ENCODE peak calls at places on chromosomes 11 and 22, in four cellular contexts. M, U, V and R are unnamed samples.

GRCh38 chr11:71066311-71066710 is 186.1 kb downstream of the SHANK2 start:
- DNase-seq in U (no peak), M (no peak), V (no peak), R (no peak)

GRCh38 chr22:19687561-19688300 is 26.6 kb upstream of the SEPTIN5 start:
- DNase-seq in M (no peak), U (no peak), V (peak), R (no peak)

GRCh38 chr11:125358254-125358840 is 137.7 kb downstream of the FEZ1 start:
- DNase-seq in M (no peak), U (no peak), V (no peak), R (no peak)

GRCh38 chr22:41308544-41308947 is 7.2 kb downstream of the ZC3H7B start:
- DNase-seq in U (no peak), V (peak), M (peak), R (no peak)

GRCh38 chr11:128535468-128536457 is 51.6 kb downstream of the ETS1 start:
- DNase-seq in M (no peak), V (no peak), U (no peak), R (no peak)

GRCh38 chr11:61507962-61508824 is at the start of gene LRRC10B:
- DNase-seq in M (no peak), V (peak), U (no peak), R (peak)

GRCh38 chr11:11408436-11409221 is 55.6 kb upstream of the CSNK2A3 start:
- DNase-seq in V (no peak), U (no peak), M (no peak), R (no peak)

GRCh38 chr11:102589047-102589459 is 36.1 kb downstream of the MMP20 start:
- DNase-seq in U (peak), V (no peak), M (no peak), R (no peak)

GRCh38 chr22:27534720-27535125 is 266.8 kb downstream of the MN1 start:
- DNase-seq in M (peak), V (no peak), U (no peak), R (no peak)

GRCh38 chr11:4416306-4416705 is 22.8 kb upstream of the TRIM21 start:
- DNase-seq in V (no peak), M (no peak), U (no peak), R (no peak)

GRCh38 chr11:33310720-33311500 is 53.7 kb downstream of the HIPK3 start:
- DNase-seq in M (no peak), V (no peak), U (no peak), R (no peak)

GRCh38 chr22:28950567-28951411 is 67.4 kb downstream of the ZNRF3 start:
- DNase-seq in V (no peak), M (no peak), U (no peak), R (no peak)

GRCh38 chr11:74048993-74049392 is 40.1 kb upstream of the UCP3 start:
- DNase-seq in V (no peak), M (no peak), U (no peak), R (no peak)

GRCh38 chr11:79274636-79275315 is 166.1 kb downstream of the TENM4 start:
- DNase-seq in U (no peak), V (no peak), M (no peak), R (no peak)

GRCh38 chr11:22774716-22775115 is 54.9 kb downstream of the SVIP start:
- DNase-seq in U (no peak), M (no peak), V (no peak), R (no peak)

GRCh38 chr11:8810331-8811301 is 100.4 kb upstream of the AKIP1 start:
- DNase-seq in M (peak), V (peak), U (no peak), R (peak)

GRCh38 chr22:31952459-31952858 is 8.1 kb downstream of the YWHAH start:
- DNase-seq in M (no peak), V (no peak), U (no peak), R (no peak)

GRCh38 chr11:134282121-134283045 is 6.2 kb downstream of the GLB1L3 start:
- DNase-seq in M (no peak), V (no peak), U (no peak), R (no peak)

GRCh38 chr22:28922540-28923244 is 39.3 kb downstream of the ZNRF3 start:
- DNase-seq in U (no peak), M (peak), V (no peak), R (no peak)

GRCh38 chr22:40594924-40595323 is 41.6 kb downstream of the MRTFA start:
- DNase-seq in U (no peak), V (no peak), M (peak), R (no peak)

GRCh38 chr11:69356703-69357457 is 62.9 kb downstream of the MYEOV start:
- DNase-seq in U (no peak), M (no peak), V (no peak), R (no peak)

GRCh38 chr11:119664063-119664572 is 64.9 kb downstream of the NECTIN1 start:
- DNase-seq in M (peak), V (no peak), U (no peak), R (peak)

GRCh38 chr11:114304969-114305368 is 8.8 kb downstream of the NNMT start:
- DNase-seq in M (no peak), U (no peak), V (no peak), R (no peak)

GRCh38 chr11:121091492-121092179 is 9.4 kb upstream of the TECTA start:
- DNase-seq in V (no peak), U (no peak), M (peak), R (no peak)

GRCh38 chr11:102239906-102240305 is 77.4 kb upstream of the BIRC3 start:
- DNase-seq in U (no peak), M (no peak), V (no peak), R (no peak)

GRCh38 chr22:17268501-17269223 is 49.4 kb upstream of the ADA2 start:
- DNase-seq in U (no peak), M (no peak), V (peak), R (no peak)

GRCh38 chr11:107050126-107050525 is 31.9 kb upstream of the GUCY1A2 start:
- DNase-seq in V (no peak), U (no peak), M (no peak), R (no peak)

GRCh38 chr11:107040447-107041444 is 22.5 kb upstream of the GUCY1A2 start:
- DNase-seq in U (peak), V (no peak), M (no peak), R (no peak)

GRCh38 chr11:107043242-107043991 is 25.1 kb upstream of the GUCY1A2 start:
- DNase-seq in U (peak), V (no peak), M (no peak), R (no peak)

GRCh38 chr11:107042748-107043147 is 24.5 kb upstream of the GUCY1A2 start:
- DNase-seq in V (no peak), U (no peak), M (no peak), R (no peak)

GRCh38 chr11:107044503-107044902 is 26.2 kb upstream of the GUCY1A2 start:
- DNase-seq in V (no peak), M (no peak), U (no peak), R (no peak)
- TF ChIP-seq NR2C2 in V (no peak), M (no peak), U (no peak), R (no peak)

GRCh38 chr11:67163006-67163405 is 43.9 kb downstream of the KDM2A start:
- DNase-seq in V (no peak), M (no peak), U (no peak), R (no peak)
- TF ChIP-seq TCF7 in V (no peak), M (no peak), U (no peak), R (no peak)

GRCh38 chr22:33544707-33545106 is 375.6 kb downstream of the LARGE1 start:
- DNase-seq in V (no peak), U (no peak), M (no peak), R (no peak)

GRCh38 chr22:33539202-33539901 is 380.9 kb downstream of the LARGE1 start:
- DNase-seq in V (no peak), M (peak), U (no peak), R (no peak)

GRCh38 chr22:33539902-33540751 is 380.1 kb downstream of the LARGE1 start:
- DNase-seq in M (peak), U (no peak), V (no peak), R (no peak)

GRCh38 chr22:33542722-33543121 is 377.6 kb downstream of the LARGE1 start:
- DNase-seq in U (no peak), M (no peak), V (no peak), R (no peak)

DNA sequence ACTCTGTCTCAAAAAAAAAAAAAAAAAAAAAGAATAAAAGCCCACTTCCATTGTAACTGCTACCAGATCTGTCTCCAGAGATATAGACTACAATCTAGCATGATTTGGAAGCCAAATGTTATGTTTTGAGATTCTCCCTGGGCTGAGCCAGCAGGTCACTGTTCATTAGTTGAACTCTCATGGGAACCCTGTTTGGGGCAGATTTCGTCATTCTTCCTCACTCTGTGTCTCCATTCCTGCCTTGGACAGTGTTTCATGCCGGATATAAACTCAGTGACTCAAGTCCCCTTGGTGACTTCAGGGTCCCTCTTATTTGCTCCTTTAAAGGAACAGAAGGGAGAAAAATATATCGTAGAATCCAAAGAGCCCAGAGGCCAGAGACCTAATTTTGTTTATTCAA is 378.1 kb downstream of the LARGE1 start:
- DNase-seq in M (peak), V (no peak), U (no peak), R (no peak)
- TF ChIP-seq NR2C2 in M (no peak), V (no peak), U (no peak), R (no peak)

GRCh38 chr11:89161949-89162348 is 15.7 kb upstream of the TYR start:
- DNase-seq in U (no peak), M (no peak), V (no peak), R (no peak)
- TF ChIP-seq TCF7 in U (no peak), M (no peak), V (no peak), R (no peak)

DNA sequence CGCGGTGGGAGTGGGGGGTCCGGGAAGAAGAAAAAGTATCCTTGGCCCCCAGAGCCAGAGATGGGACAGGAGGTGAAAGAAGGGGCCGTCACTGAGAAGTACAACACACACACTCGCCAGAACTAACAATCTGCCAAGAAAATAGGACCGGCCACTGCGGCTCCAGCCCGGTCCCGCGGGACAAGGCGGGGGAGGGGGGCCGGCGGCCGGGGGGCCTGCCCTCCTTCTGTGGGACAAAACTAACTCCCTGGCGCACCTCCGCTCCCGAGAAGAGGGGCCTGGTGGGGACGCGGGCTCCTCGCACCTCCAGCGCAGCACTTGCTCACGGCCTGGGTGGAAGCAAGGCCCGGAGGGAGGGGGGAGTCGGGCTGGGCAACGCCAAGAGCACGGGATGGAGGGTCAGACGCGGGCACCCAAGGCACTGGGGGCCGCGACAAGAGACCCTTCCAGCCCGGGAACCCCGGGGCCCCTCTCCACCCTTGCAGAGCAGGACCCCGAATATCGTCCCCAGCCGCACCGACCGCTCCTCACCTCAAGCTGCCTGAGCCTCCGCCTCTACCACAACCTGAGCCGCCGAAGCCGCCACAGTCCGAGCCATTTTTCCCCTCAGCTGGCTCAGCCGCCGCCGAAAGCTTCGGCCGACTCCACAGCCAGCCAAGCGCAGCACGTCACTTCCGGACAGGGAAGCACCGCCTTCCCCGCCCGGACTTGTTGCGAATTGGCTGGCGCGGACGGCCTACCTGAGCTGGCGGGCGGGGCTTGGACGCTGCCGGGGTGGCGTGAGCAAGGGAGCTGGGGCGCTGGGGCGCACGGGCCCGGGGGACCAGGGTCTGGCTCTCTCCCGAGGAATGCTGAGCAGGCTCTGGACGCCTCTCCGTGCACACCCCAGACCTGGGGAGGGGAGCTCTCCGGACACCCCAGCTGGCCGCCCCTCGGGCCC is at the start of gene PIK3C2A:
- DNase-seq in V (peak), U (peak), M (peak), R (peak)
- TF ChIP-seq NR2C2 in V (no peak), U (no peak), M (peak), R (no peak)

GRCh38 chr22:35835998-35836691 is 118.5 kb downstream of the APOL5 start:
- DNase-seq in M (peak), U (no peak), V (peak), R (peak)

GRCh38 chr22:35834080-35834479 is 116.4 kb downstream of the APOL5 start:
- DNase-seq in U (no peak), M (no peak), V (no peak), R (no peak)

GRCh38 chr22:35837328-35837727 is 119.7 kb downstream of the APOL5 start:
- DNase-seq in M (no peak), U (no peak), V (no peak), R (no peak)

GRCh38 chr22:35838849-35839646 is 121.4 kb downstream of the APOL5 start:
- DNase-seq in M (peak), V (no peak), U (no peak), R (peak)

DNA sequence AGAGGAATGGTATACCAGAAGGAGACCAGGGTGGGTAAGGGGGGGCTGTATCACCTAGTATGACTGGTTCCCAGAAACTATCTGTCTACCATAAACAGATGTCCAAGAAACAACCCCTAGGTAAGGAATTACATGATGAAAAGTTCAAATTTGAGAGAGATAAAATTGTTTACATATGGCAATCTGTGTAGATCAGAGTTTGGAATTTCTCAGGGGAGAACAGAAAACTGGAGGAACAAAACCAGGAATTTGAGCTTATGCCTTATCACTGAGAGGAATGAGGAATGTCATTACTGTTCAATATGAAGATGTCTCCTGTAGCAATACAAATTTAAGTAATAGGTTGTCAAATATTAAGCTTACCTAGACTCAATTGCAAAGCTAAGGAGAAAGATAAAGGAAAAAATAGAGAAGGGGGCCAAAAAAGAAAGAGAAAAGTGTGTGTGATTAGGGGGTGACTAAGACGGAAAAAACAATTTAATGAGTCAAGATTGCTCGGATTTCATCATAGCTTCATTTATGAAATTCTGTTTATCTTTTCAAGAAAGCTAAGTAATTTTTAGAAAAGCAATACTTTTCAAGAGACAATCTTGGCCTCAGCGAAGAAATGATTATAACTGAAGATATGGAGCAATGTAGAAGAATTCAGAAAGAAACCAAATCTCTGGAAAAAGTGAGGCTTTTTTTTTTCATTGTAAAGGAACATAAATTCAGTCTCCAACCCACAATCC is 117.8 kb downstream of the APOL5 start:
- DNase-seq in V (no peak), U (no peak), M (no peak), R (no peak)
- TF ChIP-seq TCF7 in V (no peak), U (no peak), M (no peak), R (no peak)

DNA sequence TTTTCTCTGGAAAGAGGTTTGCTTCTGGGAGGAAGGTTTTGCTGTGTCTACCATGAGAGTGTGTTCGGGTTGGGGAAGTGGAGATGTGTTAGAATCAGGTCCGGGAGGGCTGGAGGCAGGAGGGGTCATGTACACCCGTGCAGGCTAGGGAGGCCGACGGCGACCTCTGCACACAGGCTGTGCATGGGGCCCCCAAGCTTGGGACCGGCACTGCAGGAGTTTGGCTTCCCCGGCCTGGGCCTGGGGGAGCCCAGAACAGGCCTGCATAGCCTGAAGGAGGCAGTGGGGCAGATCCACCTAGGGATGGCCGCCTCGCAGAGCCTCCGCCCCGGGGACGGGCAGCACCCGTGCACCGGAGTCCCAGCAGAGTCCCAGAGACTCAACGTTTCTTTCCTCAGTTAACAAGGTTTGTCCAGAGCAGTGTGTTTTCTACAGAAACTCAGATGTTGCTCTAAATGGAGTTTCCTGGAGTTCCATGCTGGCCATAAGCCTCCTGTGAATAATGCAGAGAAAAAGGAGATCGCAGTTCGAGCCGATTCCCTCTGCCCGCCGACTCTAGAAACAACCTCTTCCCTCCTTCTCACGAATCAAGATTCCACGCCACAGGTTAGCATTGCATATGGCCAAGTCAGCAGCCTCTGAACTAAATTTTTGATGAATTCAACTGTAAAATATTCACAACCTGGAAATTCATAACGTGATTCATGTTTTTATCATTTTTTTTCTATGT is 427.4 kb downstream of the BRD1 start:
- DNase-seq in V (no peak), M (no peak), U (no peak), R (no peak)
- TF ChIP-seq NR2C2 in V (no peak), M (no peak), U (no peak), R (no peak)